ENCODE peak calls at places on chromosomes 11 and 22, in six cellular contexts. Z, V, O, G, E and K are unnamed samples.

GRCh38 chr11:119895981-119896380 is 167.0 kb upstream of the NECTIN1 start:
- DNase-seq in Z (no peak), V (no peak), O (no peak), G (peak), E (no peak), K (no peak)

GRCh38 chr22:36986242-36986821 is 32.9 kb downstream of the TST start:
- DNase-seq in Z (no peak), V (no peak), O (peak), G (peak), E (no peak), K (no peak)

GRCh38 chr11:10751581-10751940 is 515 bp downstream of the CTR9 start:
- DNase-seq in Z (peak), V (no peak), O (no peak), G (no peak), E (no peak), K (no peak)

GRCh38 chr11:43130616-43131015 is 181.2 kb upstream of the API5 start:
- DNase-seq in Z (no peak), V (peak), O (no peak), G (peak), E (peak), K (no peak)

GRCh38 chr11:68214173-68215086 is 1.3 kb upstream of the KMT5B start:
- DNase-seq in Z (no peak), V (no peak), O (no peak), G (no peak), E (no peak), K (no peak)

GRCh38 chr22:39149915-39150847 is 2.3 kb downstream of the CBX7 start:
- DNase-seq in Z (no peak), V (no peak), O (no peak), G (no peak), E (no peak), K (no peak)

GRCh38 chr11:102346748-102347525 is at the start of gene BIRC2:
- DNase-seq in Z (peak), V (peak), O (peak), G (peak), E (peak), K (peak)

GRCh38 chr11:125335101-125335500 is 161.0 kb downstream of the FEZ1 start:
- DNase-seq in Z (no peak), V (no peak), O (no peak), G (no peak), E (no peak), K (no peak)

GRCh38 chr22:24436553-24436952 is 9.2 kb downstream of the ADORA2A start:
- DNase-seq in Z (no peak), V (no peak), O (no peak), G (no peak), E (no peak), K (no peak)

GRCh38 chr22:16959345-16959930 is 48.6 kb downstream of the GAB4 start:
- DNase-seq in Z (no peak), V (no peak), O (no peak), G (no peak), E (no peak), K (no peak)

GRCh38 chr11:120883404-120884135 is 140.3 kb upstream of the TBCEL start:
- DNase-seq in Z (peak), V (no peak), O (no peak), G (no peak), E (no peak), K (no peak)

GRCh38 chr11:1234054-1234720 is 11.3 kb downstream of the MUC5B start:
- DNase-seq in Z (no peak), V (no peak), O (no peak), G (no peak), E (peak), K (no peak)